ENCODE peak calls at places on chromosome 21, in ten cellular contexts. G is tibial artery; T is endodermal cell; I is psoas muscle; S is BE2C; W is A549; N is CD8-positive, alpha-beta memory T cell; M is cardiac muscle cell; R is right atrium auricular region; A is naive thymus-derived CD4-positive, alpha-beta T cell. D is an unnamed sample. For H3K4me1 and H3K9me3, the result is how much of the 10 kb centered on the place peaks cover.

GRCh38 chr21:38766987-38767722 is 38.6 kb upstream of the ETS2 start:
- DNase-seq in M (no peak), T (no peak), S (no peak), N (peak), R (peak), G (no peak), A (peak), I (no peak), W (no peak), D (no peak)

GRCh38 chr21:14383596-14384210 is 757 bp upstream of the HSPA13 start:
- DNase-seq in I (no peak), A (no peak), G (no peak), N (no peak), M (no peak), R (no peak), S (no peak), T (no peak), W (peak), D (no peak)

GRCh38 chr21:26512664-26513063 is 60.4 kb downstream of the CYYR1 start:
- DNase-seq in S (no peak), W (no peak), M (no peak), T (no peak), G (no peak), N (no peak), R (no peak), A (no peak), I (no peak), D (no peak)

GRCh38 chr21:17644186-17644585 is 31.5 kb upstream of the BTG3 start:
- DNase-seq in G (no peak), W (no peak), A (no peak), S (no peak), I (no peak), N (no peak), T (no peak), M (no peak), R (no peak), D (no peak)

GRCh38 chr21:38804617-38805281 is 980 bp upstream of the ETS2 start:
- DNase-seq in T (peak), S (peak), W (peak), N (no peak), R (peak), A (no peak), I (peak), M (peak), G (peak), D (peak)

GRCh38 chr21:16309250-16309971 is 579.6 kb downstream of the USP25 start:
- DNase-seq in R (no peak), I (peak), M (no peak), S (no peak), T (no peak), A (no peak), N (no peak), G (no peak), W (no peak), D (peak)

GRCh38 chr21:30227633-30228404 is 11.9 kb upstream of the CLDN8 start:
- DNase-seq in N (no peak), T (no peak), A (no peak), W (peak), M (peak), R (no peak), S (no peak), G (peak), I (no peak), D (no peak)

GRCh38 chr21:15968911-15969310 is 239.1 kb downstream of the USP25 start:
- DNase-seq in W (no peak), N (no peak), T (no peak), I (no peak), G (no peak), M (no peak), S (no peak), A (no peak), R (no peak), D (no peak)

GRCh38 chr21:42657676-42658319 is 4.4 kb downstream of the PDE9A start:
- DNase-seq in T (no peak), M (no peak), A (no peak), W (no peak), S (no peak), R (no peak), I (peak), N (no peak), G (no peak), D (no peak)

GRCh38 chr21:16076465-16076864 is 346.7 kb downstream of the USP25 start:
- DNase-seq in A (no peak), M (no peak), W (no peak), G (no peak), I (no peak), T (no peak), R (no peak), S (no peak), N (no peak), D (no peak)

GRCh38 chr21:28899744-28900143 is 92.9 kb downstream of the LTN1 start:
- DNase-seq in G (no peak), S (no peak), W (peak), T (no peak), I (no peak), N (no peak), R (no peak), A (no peak), M (peak), D (no peak)

GRCh38 chr21:41655259-41655658 is 111.6 kb downstream of the RIPK4 start:
- DNase-seq in T (no peak), A (no peak), M (no peak), R (no peak), G (no peak), S (no peak), W (no peak), I (no peak), N (no peak), D (no peak)

GRCh38 chr21:29022141-29022540 is 2.3 kb upstream of the USP16 start:
- DNase-seq in W (no peak), I (no peak), S (no peak), N (peak), T (no peak), R (no peak), G (no peak), M (no peak), A (no peak), D (no peak)

GRCh38 chr21:29430030-29430429 is 131.3 kb downstream of the BACH1 start:
- DNase-seq in G (no peak), R (no peak), N (no peak), W (no peak), S (no peak), M (no peak), A (no peak), I (no peak), T (no peak), D (no peak)

GRCh38 chr21:35050348-35051286 is 1.5 kb upstream of the RUNX1 start:
- DNase-seq in N (no peak), M (no peak), T (no peak), S (no peak), W (no peak), G (no peak), I (no peak), A (no peak), R (no peak), D (no peak)

GRCh38 chr21:35046880-35047229 is 2.2 kb downstream of the RUNX1 start:
- DNase-seq in W (no peak), T (peak), S (no peak), G (peak), I (peak), M (no peak), N (no peak), A (no peak), R (peak), D (no peak)

GRCh38 chr21:35048706-35049617 is at the start of gene RUNX1:
- DNase-seq in R (no peak), N (peak), I (peak), A (peak), G (peak), T (no peak), S (no peak), M (peak), W (no peak), D (no peak)

GRCh38 chr21:35046223-35046690 is 2.8 kb downstream of the RUNX1 start:
- DNase-seq in N (no peak), I (no peak), S (no peak), M (no peak), G (no peak), W (no peak), A (no peak), T (no peak), R (no peak), D (no peak)

GRCh38 chr21:35048183-35048601 is 910 bp downstream of the RUNX1 start:
- DNase-seq in A (peak), I (peak), T (no peak), R (no peak), G (no peak), W (peak), S (no peak), N (no peak), M (no peak), D (no peak)
- H3K4me1 ChIP-seq in A (half or more), I (under half), T (under half), R (under half), G (under half), W (under half), S (under half), N (half or more), M (under half), D (under half)

DNA sequence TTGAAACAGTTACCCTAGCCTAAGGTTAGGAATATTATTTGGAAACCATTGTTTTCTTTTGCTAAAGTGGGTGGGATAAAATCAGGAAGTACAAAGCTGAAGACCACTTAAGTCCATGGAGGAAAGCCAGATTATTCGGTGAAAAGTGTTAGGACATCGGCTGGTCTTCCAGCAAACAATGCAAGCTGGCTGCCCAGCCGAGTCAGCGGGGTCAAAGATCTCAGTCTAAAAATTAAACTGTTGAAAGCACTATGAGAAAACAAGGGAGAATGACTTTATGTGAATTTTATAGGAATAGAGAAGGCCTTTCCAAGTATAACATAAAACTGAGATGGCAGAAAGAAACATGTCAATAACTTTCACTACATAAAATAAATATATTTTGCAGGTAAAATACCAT is 231.7 kb downstream of the KCNJ6 start:
- DNase-seq in R (no peak), T (no peak), W (no peak), G (no peak), S (no peak), N (no peak), A (no peak), M (no peak), I (no peak), D (no peak)
- H3K9me3 ChIP-seq in R (under half), T (under half), W (under half), G (under half), S (under half), N (under half), A (under half), M (under half), I (under half), D (under half)

GRCh38 chr21:35528109-35529042 is 479.3 kb upstream of the RUNX1 start:
- DNase-seq in I (peak), G (no peak), S (no peak), N (peak), W (no peak), R (no peak), T (no peak), M (peak), A (peak), D (no peak)
- H3K4me3 ChIP-seq in I (peak), G (peak), S (no peak), N (peak), W (no peak), R (no peak), T (no peak), M (no peak), A (peak), D (no peak)

DNA sequence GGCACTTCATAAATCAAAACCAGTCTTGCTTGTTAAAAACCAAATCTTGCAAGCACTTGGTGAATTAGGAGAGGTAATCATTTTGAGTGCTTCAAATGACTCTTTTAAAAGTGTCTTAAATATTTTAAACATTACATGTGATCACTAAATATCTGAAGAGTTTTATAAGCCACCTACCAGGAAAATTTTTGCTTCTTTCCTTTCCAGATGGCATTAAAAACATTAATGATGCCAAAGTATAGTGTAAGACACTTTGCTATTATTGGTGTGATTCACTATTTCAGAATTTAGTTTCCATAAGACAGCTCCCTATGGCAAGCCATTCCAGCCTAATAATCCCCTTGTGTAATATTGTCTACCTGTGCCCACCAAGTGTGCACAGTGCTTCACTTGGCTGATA is 548.8 kb upstream of the ADAMTS5 start:
- DNase-seq in T (no peak), G (no peak), A (no peak), S (no peak), M (no peak), R (no peak), I (no peak), W (no peak), N (no peak), D (no peak)
- H3K4me1 ChIP-seq in T (under half), G (under half), A (under half), S (under half), M (under half), R (under half), I (under half), W (under half), N (under half), D (under half)

DNA sequence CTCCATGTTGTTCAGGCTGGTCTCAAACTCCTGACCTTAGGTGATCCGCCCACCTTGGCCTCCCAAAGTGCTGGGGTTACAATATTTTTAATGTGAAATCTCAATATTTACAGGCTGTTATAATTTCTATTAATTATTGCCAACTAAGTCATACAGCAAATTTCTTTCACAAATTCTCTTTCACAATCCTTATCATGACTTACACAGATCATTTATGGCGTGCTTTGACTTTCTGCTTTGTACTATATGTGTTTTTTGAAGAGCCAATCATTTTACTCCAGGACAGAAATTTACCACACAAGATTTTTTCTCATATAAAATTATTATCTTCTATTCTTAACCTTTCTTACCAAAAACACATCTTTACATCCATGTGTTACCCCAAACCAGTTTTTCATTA is 1729.9 kb downstream of the NCAM2 start:
- DNase-seq in R (no peak), I (no peak), M (no peak), N (no peak), S (no peak), A (no peak), G (no peak), W (no peak), T (no peak), D (peak)
- H3K9me3 ChIP-seq in R (under half), I (under half), M (under half), N (under half), S (under half), A (under half), G (under half), W (under half), T (half or more), D (under half)

GRCh38 chr21:21973806-21974205 is 975.6 kb downstream of the NCAM2 start:
- DNase-seq in T (peak), G (no peak), M (no peak), S (no peak), W (no peak), R (no peak), I (no peak), N (no peak), A (no peak), D (no peak)

GRCh38 chr21:21971384-21971783 is 973.2 kb downstream of the NCAM2 start:
- DNase-seq in M (no peak), S (no peak), N (no peak), W (no peak), R (no peak), G (no peak), A (no peak), I (no peak), T (no peak), D (no peak)

GRCh38 chr21:21963911-21964310 is 965.7 kb downstream of the NCAM2 start:
- DNase-seq in A (no peak), G (no peak), R (no peak), I (no peak), S (no peak), N (no peak), M (no peak), T (no peak), W (no peak), D (no peak)

GRCh38 chr21:21968810-21969588 is 970.8 kb downstream of the NCAM2 start:
- DNase-seq in S (no peak), M (no peak), I (no peak), W (no peak), G (no peak), N (no peak), A (no peak), R (no peak), T (no peak), D (no peak)
- H3K4me3 ChIP-seq in S (no peak), M (no peak), I (no peak), W (no peak), G (no peak), N (no peak), A (no peak), R (no peak), T (peak), D (no peak)

GRCh38 chr21:45607021-45607921 is 36.3 kb upstream of the PCBP3 start:
- DNase-seq in G (no peak), T (peak), A (peak), I (no peak), W (peak), R (no peak), M (peak), N (no peak), S (no peak), D (no peak)
- H3K4me1 ChIP-seq in G (under half), T (under half), A (under half), I (under half), W (under half), R (under half), M (under half), N (under half), S (under half), D (under half)

GRCh38 chr21:22363504-22363903 is 1365.3 kb downstream of the NCAM2 start:
- DNase-seq in T (no peak), A (no peak), I (no peak), W (no peak), N (no peak), S (no peak), M (no peak), G (no peak), R (no peak), D (no peak)

DNA sequence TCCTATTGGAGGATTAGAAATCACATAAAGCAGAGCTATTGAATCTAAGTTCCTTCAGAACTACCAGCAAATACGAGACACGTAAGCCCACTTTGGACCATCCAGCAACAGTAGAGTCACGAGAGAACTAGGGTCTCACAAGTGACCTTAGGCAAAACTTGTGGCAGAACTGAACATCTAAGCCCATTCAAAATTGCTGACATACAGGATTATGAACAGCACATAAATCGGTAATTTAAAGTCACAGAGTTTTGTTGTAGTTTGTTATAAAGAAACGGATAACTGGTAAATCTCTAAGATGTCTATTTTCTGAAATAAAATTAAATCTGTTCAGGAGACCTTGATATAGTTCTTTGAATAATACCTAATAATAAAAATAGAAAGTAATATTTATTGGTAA is 1366.0 kb downstream of the NCAM2 start:
- DNase-seq in R (no peak), M (no peak), W (no peak), S (no peak), N (no peak), A (no peak), I (no peak), T (no peak), G (no peak), D (no peak)
- H3K9me3 ChIP-seq in R (under half), M (under half), W (under half), S (under half), N (under half), A (under half), I (under half), T (under half), G (under half), D (under half)

DNA sequence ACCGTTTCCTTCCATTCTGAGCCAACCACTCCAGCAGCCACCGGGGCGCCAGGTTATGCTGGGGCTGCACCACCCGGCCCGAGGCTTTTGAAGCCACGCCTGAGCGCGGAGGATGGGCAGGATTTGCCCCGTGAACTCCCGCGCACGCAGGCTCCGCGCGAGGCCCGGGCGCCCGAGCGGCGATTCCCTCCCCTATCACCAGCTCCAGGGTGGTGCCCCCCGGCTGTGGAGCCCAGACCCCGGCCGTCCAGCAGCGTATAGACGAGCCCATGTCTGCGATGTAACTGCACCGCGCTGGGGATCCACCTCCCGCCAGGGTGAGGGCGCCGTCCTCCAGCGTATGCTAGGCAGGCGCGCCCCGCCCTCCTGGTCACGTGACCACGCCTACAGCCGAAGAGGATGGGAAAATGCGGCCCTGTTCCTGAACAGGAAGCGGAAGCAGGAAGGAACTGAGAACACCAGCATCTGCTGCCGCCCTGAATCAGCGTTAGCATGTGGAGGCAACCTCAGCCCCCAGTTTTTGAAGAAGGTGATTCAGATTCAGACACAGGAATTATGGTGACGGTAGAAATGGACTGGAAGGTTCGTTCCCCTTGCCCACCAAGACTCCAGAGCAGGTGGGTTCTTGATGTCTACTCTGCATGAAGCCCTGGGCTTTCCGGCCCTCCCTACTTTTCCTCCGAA is 46.0 kb downstream of the VPS26C start:
- DNase-seq in T (peak), S (peak), I (peak), R (peak), N (peak), G (peak), W (peak), A (peak), M (peak), D (peak)
- H3K4me3 ChIP-seq in T (no peak), S (peak), I (peak), R (peak), N (peak), G (peak), W (peak), A (peak), M (peak), D (peak)

DNA sequence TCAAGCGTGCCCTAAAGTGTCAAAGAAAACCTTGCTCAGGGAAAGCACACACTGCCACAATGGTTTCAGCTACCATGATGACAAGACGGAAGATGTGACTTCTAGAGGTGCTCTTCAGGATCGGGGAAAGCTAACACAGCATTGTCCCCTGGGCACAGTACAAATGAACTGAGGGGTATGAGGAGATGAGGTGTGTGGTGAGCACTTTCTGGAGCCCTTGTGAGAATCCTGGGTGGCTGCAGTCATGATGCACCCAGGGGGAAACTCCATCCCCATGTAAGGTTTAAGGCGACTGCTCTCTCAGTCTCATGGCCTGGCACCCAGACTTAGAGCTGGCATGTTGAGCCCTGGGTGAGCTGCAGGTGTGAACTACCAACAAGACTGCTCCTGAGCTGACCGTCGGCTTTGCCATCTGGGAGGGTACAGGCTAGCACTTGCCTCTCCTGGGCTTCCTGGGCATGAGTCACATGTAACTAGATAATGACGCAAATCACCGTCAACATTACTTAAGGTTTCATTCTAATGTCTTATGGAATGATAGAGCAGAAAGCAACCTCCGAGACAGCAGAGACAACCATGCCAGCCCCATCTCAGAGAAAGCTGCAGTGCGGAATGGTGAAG is 144.6 kb downstream of the CLIC6 start:
- DNase-seq in T (no peak), M (peak), A (no peak), S (no peak), W (peak), N (no peak), R (no peak), I (no peak), G (no peak), D (no peak)
- H3K4me1 ChIP-seq in T (under half), M (under half), A (under half), S (under half), W (half or more), N (half or more), R (under half), I (under half), G (under half), D (under half)

D was measured in HAP-1.